ENCODE peak calls at places on chromosomes 5 and 9, in seven cellular contexts. One of them, this sample, is unnamed.

GRCh38 chr5:40374853-40375252 is 304.9 kb upstream of the PTGER4 start:
- DNase-seq in astrocyte: no peak
- DNase-seq in CD8-positive, alpha-beta T cell: no peak
- DNase-seq in mammary epithelial cell: no peak
- DNase-seq in spleen: no peak
- DNase-seq in kidney: no peak
- DNase-seq in effector memory CD4-positive, alpha-beta T cell: no peak
- DNase-seq in this sample: no peak

GRCh38 chr5:155079698-155080097 is 66.1 kb downstream of the KIF4B start:
- DNase-seq in effector memory CD4-positive, alpha-beta T cell: no peak
- DNase-seq in mammary epithelial cell: no peak
- DNase-seq in CD8-positive, alpha-beta T cell: no peak
- DNase-seq in kidney: no peak
- DNase-seq in astrocyte: no peak
- DNase-seq in spleen: no peak
- DNase-seq in this sample: no peak

GRCh38 chr5:6611561-6612256 is 21.1 kb downstream of the NSUN2 start:
- DNase-seq in kidney: no peak
- DNase-seq in CD8-positive, alpha-beta T cell: no peak
- DNase-seq in mammary epithelial cell: no peak
- DNase-seq in effector memory CD4-positive, alpha-beta T cell: no peak
- DNase-seq in astrocyte: no peak
- DNase-seq in spleen: no peak
- DNase-seq in this sample: no peak

GRCh38 chr9:85994191-85994590 is 53.2 kb downstream of the NAA35 start:
- DNase-seq in effector memory CD4-positive, alpha-beta T cell: no peak
- DNase-seq in kidney: no peak
- DNase-seq in CD8-positive, alpha-beta T cell: no peak
- DNase-seq in astrocyte: no peak
- DNase-seq in spleen: no peak
- DNase-seq in mammary epithelial cell: no peak
- DNase-seq in this sample: no peak

GRCh38 chr9:86322973-86323644 is 31.1 kb downstream of the TUT7 start:
- DNase-seq in mammary epithelial cell: no peak
- DNase-seq in spleen: no peak
- DNase-seq in kidney: no peak
- DNase-seq in effector memory CD4-positive, alpha-beta T cell: no peak
- DNase-seq in CD8-positive, alpha-beta T cell: no peak
- DNase-seq in astrocyte: peak
- DNase-seq in this sample: no peak

GRCh38 chr9:136373300-136374182 is at the start of gene CARD9:
- DNase-seq in CD8-positive, alpha-beta T cell: no peak
- DNase-seq in mammary epithelial cell: no peak
- DNase-seq in astrocyte: no peak
- DNase-seq in effector memory CD4-positive, alpha-beta T cell: no peak
- DNase-seq in kidney: no peak
- DNase-seq in spleen: peak
- DNase-seq in this sample: no peak

GRCh38 chr9:126613656-126614055 is at the start of gene LMX1B:
- DNase-seq in kidney: no peak
- DNase-seq in CD8-positive, alpha-beta T cell: no peak
- DNase-seq in mammary epithelial cell: peak
- DNase-seq in astrocyte: peak
- DNase-seq in effector memory CD4-positive, alpha-beta T cell: no peak
- DNase-seq in spleen: no peak
- DNase-seq in this sample: no peak

GRCh38 chr5:6423327-6424109 is 25.1 kb upstream of the UBE2QL1 start:
- DNase-seq in mammary epithelial cell: no peak
- DNase-seq in spleen: no peak
- DNase-seq in effector memory CD4-positive, alpha-beta T cell: no peak
- DNase-seq in CD8-positive, alpha-beta T cell: no peak
- DNase-seq in astrocyte: no peak
- DNase-seq in kidney: no peak
- DNase-seq in this sample: no peak

GRCh38 chr9:13932472-13933267 is 381.3 kb downstream of the NFIB start:
- DNase-seq in effector memory CD4-positive, alpha-beta T cell: no peak
- DNase-seq in spleen: no peak
- DNase-seq in CD8-positive, alpha-beta T cell: no peak
- DNase-seq in kidney: no peak
- DNase-seq in astrocyte: no peak
- DNase-seq in mammary epithelial cell: no peak
- DNase-seq in this sample: no peak

GRCh38 chr5:177025139-177025538 is 2.6 kb downstream of the ZNF346 start:
- DNase-seq in spleen: no peak
- DNase-seq in astrocyte: no peak
- DNase-seq in mammary epithelial cell: no peak
- DNase-seq in kidney: no peak
- DNase-seq in effector memory CD4-positive, alpha-beta T cell: no peak
- DNase-seq in CD8-positive, alpha-beta T cell: no peak
- DNase-seq in this sample: no peak

GRCh38 chr5:150153957-150154617 is 1.6 kb downstream of the PDGFRB start:
- DNase-seq in mammary epithelial cell: no peak
- DNase-seq in spleen: no peak
- DNase-seq in astrocyte: peak
- DNase-seq in CD8-positive, alpha-beta T cell: no peak
- DNase-seq in kidney: no peak
- DNase-seq in effector memory CD4-positive, alpha-beta T cell: no peak
- DNase-seq in this sample: no peak

GRCh38 chr9:127950513-127951210 is 13.0 kb upstream of the DPM2 start:
- DNase-seq in spleen: no peak
- DNase-seq in CD8-positive, alpha-beta T cell: no peak
- DNase-seq in mammary epithelial cell: peak
- DNase-seq in kidney: no peak
- DNase-seq in effector memory CD4-positive, alpha-beta T cell: no peak
- DNase-seq in astrocyte: no peak
- DNase-seq in this sample: peak

GRCh38 chr9:35675732-35676392 is 2.1 kb downstream of the CA9 start:
- DNase-seq in kidney: peak
- DNase-seq in CD8-positive, alpha-beta T cell: no peak
- DNase-seq in mammary epithelial cell: no peak
- DNase-seq in effector memory CD4-positive, alpha-beta T cell: peak
- DNase-seq in spleen: peak
- DNase-seq in astrocyte: no peak
- DNase-seq in this sample: no peak

GRCh38 chr9:91896513-91897121 is 53.4 kb downstream of the ROR2 start:
- DNase-seq in effector memory CD4-positive, alpha-beta T cell: no peak
- DNase-seq in kidney: peak
- DNase-seq in astrocyte: peak
- DNase-seq in CD8-positive, alpha-beta T cell: no peak
- DNase-seq in spleen: peak
- DNase-seq in mammary epithelial cell: peak
- DNase-seq in this sample: no peak

GRCh38 chr5:6910950-6911349 is 197.7 kb downstream of the TENT4A start:
- DNase-seq in astrocyte: no peak
- DNase-seq in mammary epithelial cell: no peak
- DNase-seq in kidney: no peak
- DNase-seq in effector memory CD4-positive, alpha-beta T cell: no peak
- DNase-seq in spleen: no peak
- DNase-seq in CD8-positive, alpha-beta T cell: no peak
- DNase-seq in this sample: no peak

GRCh38 chr5:149125386-149125891 is 15.9 kb upstream of the ABLIM3 start:
- DNase-seq in mammary epithelial cell: peak
- DNase-seq in CD8-positive, alpha-beta T cell: no peak
- DNase-seq in spleen: no peak
- DNase-seq in kidney: no peak
- DNase-seq in effector memory CD4-positive, alpha-beta T cell: no peak
- DNase-seq in astrocyte: no peak
- DNase-seq in this sample: no peak

GRCh38 chr5:93186031-93186682 is 394.9 kb downstream of the NR2F1-AS1 start:
- DNase-seq in CD8-positive, alpha-beta T cell: no peak
- DNase-seq in kidney: no peak
- DNase-seq in mammary epithelial cell: peak
- DNase-seq in effector memory CD4-positive, alpha-beta T cell: no peak
- DNase-seq in spleen: no peak
- DNase-seq in astrocyte: peak
- DNase-seq in this sample: no peak

GRCh38 chr5:123997354-123998215 is 485.6 kb downstream of the CSNK1G3 start:
- DNase-seq in kidney: no peak
- DNase-seq in effector memory CD4-positive, alpha-beta T cell: no peak
- DNase-seq in spleen: no peak
- DNase-seq in CD8-positive, alpha-beta T cell: no peak
- DNase-seq in mammary epithelial cell: peak
- DNase-seq in astrocyte: peak
- DNase-seq in this sample: no peak

GRCh38 chr5:33880319-33880718 is 11.5 kb downstream of the ADAMTS12 start:
- DNase-seq in mammary epithelial cell: no peak
- DNase-seq in CD8-positive, alpha-beta T cell: no peak
- DNase-seq in kidney: no peak
- DNase-seq in spleen: no peak
- DNase-seq in astrocyte: no peak
- DNase-seq in effector memory CD4-positive, alpha-beta T cell: no peak
- DNase-seq in this sample: no peak

GRCh38 chr5:168284809-168285208 is 6.6 kb upstream of the WWC1 start:
- DNase-seq in astrocyte: no peak
- DNase-seq in CD8-positive, alpha-beta T cell: no peak
- DNase-seq in effector memory CD4-positive, alpha-beta T cell: no peak
- DNase-seq in spleen: no peak
- DNase-seq in kidney: no peak
- DNase-seq in mammary epithelial cell: no peak
- DNase-seq in this sample: no peak

GRCh38 chr9:109101810-109102209 is 17.9 kb downstream of the TMEM245 start:
- DNase-seq in kidney: no peak
- DNase-seq in spleen: no peak
- DNase-seq in mammary epithelial cell: peak
- DNase-seq in astrocyte: peak
- DNase-seq in CD8-positive, alpha-beta T cell: no peak
- DNase-seq in effector memory CD4-positive, alpha-beta T cell: no peak
- DNase-seq in this sample: no peak

GRCh38 chr9:124436320-124436719 is 13.9 kb upstream of the ADGRD2 start:
- DNase-seq in kidney: no peak
- DNase-seq in astrocyte: no peak
- DNase-seq in spleen: no peak
- DNase-seq in mammary epithelial cell: peak
- DNase-seq in effector memory CD4-positive, alpha-beta T cell: no peak
- DNase-seq in CD8-positive, alpha-beta T cell: no peak
- DNase-seq in this sample: no peak

GRCh38 chr9:83011611-83012010 is 51.3 kb downstream of the RASEF start:
- DNase-seq in astrocyte: peak
- DNase-seq in kidney: no peak
- DNase-seq in effector memory CD4-positive, alpha-beta T cell: no peak
- DNase-seq in CD8-positive, alpha-beta T cell: no peak
- DNase-seq in spleen: no peak
- DNase-seq in mammary epithelial cell: no peak
- DNase-seq in this sample: no peak

GRCh38 chr5:141359790-141360426 is at the start of gene PCDHGB2:
- DNase-seq in spleen: no peak
- DNase-seq in astrocyte: peak
- DNase-seq in kidney: no peak
- DNase-seq in mammary epithelial cell: no peak
- DNase-seq in CD8-positive, alpha-beta T cell: no peak
- DNase-seq in effector memory CD4-positive, alpha-beta T cell: no peak
- DNase-seq in this sample: no peak

DNA sequence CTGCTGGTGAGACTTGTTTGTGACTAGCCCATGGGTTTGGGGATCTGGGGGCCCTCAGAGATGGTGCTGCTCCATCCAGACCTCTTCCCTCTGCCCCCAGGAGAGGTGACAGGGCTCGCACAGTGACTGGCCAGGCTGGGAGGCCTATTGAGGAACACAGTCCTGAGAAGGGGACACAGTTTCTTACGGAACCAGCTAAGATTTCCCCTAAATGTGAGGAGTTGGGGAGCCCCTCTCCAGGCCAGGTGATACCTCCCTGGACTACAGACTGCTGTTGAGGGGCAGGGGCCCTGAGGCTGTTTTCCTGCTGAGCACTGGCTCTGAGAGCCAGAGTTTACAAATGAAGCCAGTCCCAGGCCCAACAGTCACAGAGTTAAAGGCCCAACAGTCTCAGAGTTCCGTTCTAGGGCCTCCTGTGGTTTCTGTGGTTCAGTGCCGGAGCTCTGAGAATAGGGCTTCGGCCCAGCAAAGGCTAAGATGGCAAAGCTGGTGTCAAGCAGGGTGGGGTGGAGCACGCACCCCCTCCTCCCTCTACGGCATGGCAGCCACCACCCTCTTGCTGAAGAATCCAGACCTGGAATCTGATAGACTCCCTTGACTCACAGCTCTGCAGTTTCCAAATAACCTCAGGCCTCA is 1.1 kb upstream of the SEMA4D start:
- DNase-seq in spleen: peak
- DNase-seq in astrocyte: no peak
- DNase-seq in CD8-positive, alpha-beta T cell: peak
- DNase-seq in effector memory CD4-positive, alpha-beta T cell: peak
- DNase-seq in kidney: no peak
- DNase-seq in mammary epithelial cell: no peak
- DNase-seq in this sample: no peak
- H3K27ac ChIP-seq in spleen: peak
- H3K27ac ChIP-seq in astrocyte: no peak
- H3K27ac ChIP-seq in CD8-positive, alpha-beta T cell: peak
- H3K27ac ChIP-seq in effector memory CD4-positive, alpha-beta T cell: peak
- H3K27ac ChIP-seq in kidney: peak
- H3K27ac ChIP-seq in mammary epithelial cell: no peak
- H3K27ac ChIP-seq in this sample: peak

DNA sequence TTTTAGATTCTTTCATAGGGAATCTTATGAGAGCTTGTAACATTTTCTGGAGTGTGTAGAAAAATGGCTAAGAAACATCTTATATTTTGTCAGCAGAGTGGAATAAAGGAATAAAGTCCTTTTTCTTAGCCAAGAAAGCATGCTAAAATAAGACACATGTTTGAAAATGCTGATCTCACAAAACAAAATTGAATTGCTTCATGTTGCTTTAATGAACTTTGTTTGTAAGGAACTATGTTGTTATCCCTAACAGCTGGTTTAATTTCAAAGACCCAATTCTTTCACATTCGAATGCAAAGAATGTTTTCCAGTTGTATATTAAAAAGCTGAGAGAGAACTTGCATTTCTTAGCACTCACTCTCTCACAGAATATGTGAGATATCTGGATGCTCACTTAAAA is 107.6 kb downstream of the MUSK start:
- DNase-seq in effector memory CD4-positive, alpha-beta T cell: no peak
- DNase-seq in mammary epithelial cell: no peak
- DNase-seq in astrocyte: no peak
- DNase-seq in CD8-positive, alpha-beta T cell: no peak
- DNase-seq in kidney: no peak
- DNase-seq in spleen: no peak
- DNase-seq in this sample: no peak
- H3K27ac ChIP-seq in effector memory CD4-positive, alpha-beta T cell: no peak
- H3K27ac ChIP-seq in mammary epithelial cell: no peak
- H3K27ac ChIP-seq in astrocyte: no peak
- H3K27ac ChIP-seq in CD8-positive, alpha-beta T cell: no peak
- H3K27ac ChIP-seq in kidney: no peak
- H3K27ac ChIP-seq in spleen: peak
- H3K27ac ChIP-seq in this sample: peak

GRCh38 chr5:142981475-142981874 is 211.3 kb downstream of the ARHGAP26 start:
- DNase-seq in CD8-positive, alpha-beta T cell: no peak
- DNase-seq in astrocyte: no peak
- DNase-seq in kidney: no peak
- DNase-seq in mammary epithelial cell: no peak
- DNase-seq in spleen: no peak
- DNase-seq in effector memory CD4-positive, alpha-beta T cell: no peak
- DNase-seq in this sample: no peak
- H3K27ac ChIP-seq in CD8-positive, alpha-beta T cell: no peak
- H3K27ac ChIP-seq in astrocyte: peak
- H3K27ac ChIP-seq in kidney: no peak
- H3K27ac ChIP-seq in mammary epithelial cell: peak
- H3K27ac ChIP-seq in spleen: peak
- H3K27ac ChIP-seq in effector memory CD4-positive, alpha-beta T cell: no peak
- H3K27ac ChIP-seq in this sample: peak

DNA sequence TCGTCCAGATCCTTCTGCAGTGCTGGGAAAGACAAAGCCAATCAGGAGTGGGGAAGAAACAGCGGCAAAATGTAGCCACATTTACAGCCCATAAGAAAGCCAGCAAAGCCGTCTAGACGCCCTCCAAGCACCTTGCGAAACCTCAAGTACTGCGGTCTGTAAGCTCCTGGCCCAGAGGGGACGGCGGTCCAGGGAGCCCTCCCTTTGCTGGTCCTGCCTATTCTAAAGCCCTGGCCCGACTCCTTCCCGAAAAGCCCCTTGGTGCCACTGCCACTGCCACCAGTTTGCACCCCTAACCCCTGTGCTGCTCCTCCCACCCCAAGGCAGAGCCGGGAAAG is 1.1 kb downstream of the TOR1A start:
- DNase-seq in mammary epithelial cell: no peak
- DNase-seq in kidney: no peak
- DNase-seq in CD8-positive, alpha-beta T cell: no peak
- DNase-seq in spleen: no peak
- DNase-seq in effector memory CD4-positive, alpha-beta T cell: no peak
- DNase-seq in astrocyte: no peak
- DNase-seq in this sample: no peak
- H3K27ac ChIP-seq in mammary epithelial cell: no peak
- H3K27ac ChIP-seq in kidney: no peak
- H3K27ac ChIP-seq in CD8-positive, alpha-beta T cell: no peak
- H3K27ac ChIP-seq in spleen: peak
- H3K27ac ChIP-seq in effector memory CD4-positive, alpha-beta T cell: peak
- H3K27ac ChIP-seq in astrocyte: peak
- H3K27ac ChIP-seq in this sample: no peak